ENCODE peak calls at places on chromosomes 2 and 18, in nine cellular contexts. D is upper lobe of right lung, R is A549, M is cardiac muscle cell, F is HL-60, Z is pancreas, W is fibroblast of lung, U is right lobe of liver, J is right atrium auricular region. C is an unnamed sample.
A peak's percentile ranks its signal among the peaks of the same experiment; 100 is the strongest.

GRCh38 chr2:109446531-109447131 is 167.1 kb downstream of the SEPTIN10 start:
- DNase-seq in Z (no peak), D (no peak), W (no peak), M (no peak), J (no peak), R (no peak), F (no peak), U (no peak), C (no peak)

GRCh38 chr2:64204716-64205115 is 60.5 kb upstream of the PELI1 start:
- DNase-seq in F (no peak), W (no peak), D (no peak), J (no peak), R (no peak), Z (no peak), U (no peak), M (no peak), C (no peak)

GRCh38 chr2:237692601-237693079 is 65.3 kb downstream of the LRRFIP1 start:
- DNase-seq in F (no peak), D (peak; percentile 77), Z (peak; percentile 46), W (peak; percentile 33), U (no peak), R (peak; percentile 39), J (no peak), M (peak; percentile 49), C (peak; percentile 83)

GRCh38 chr18:21129586-21130216 is 18.1 kb upstream of the ROCK1 start:
- DNase-seq in J (no peak), D (no peak), R (no peak), W (peak; percentile 84), Z (no peak), F (no peak), U (no peak), M (peak; percentile 24), C (no peak)

GRCh38 chr18:49510393-49511115 is 23.5 kb upstream of the C18orf32 start:
- DNase-seq in M (peak; percentile 52), Z (peak; percentile 33), F (peak; percentile 23), U (peak; percentile 59), J (no peak), D (no peak), R (peak; percentile 54), W (peak; percentile 33), C (no peak)

GRCh38 chr2:54999182-54999581 is 51.1 kb downstream of the RTN4 start:
- DNase-seq in J (no peak), D (no peak), U (no peak), F (no peak), M (peak; percentile 74), Z (no peak), W (peak; percentile 85), R (no peak), C (no peak)

GRCh38 chr2:179264238-179265081 is at the start of gene SESTD1:
- DNase-seq in Z (peak; percentile 72), F (no peak), W (peak; percentile 43), U (peak; percentile 81), D (peak; percentile 90), J (no peak), R (peak; percentile 53), M (peak; percentile 82), C (peak; percentile 88)

GRCh38 chr18:75157359-75157758 is 51.6 kb downstream of the PTGR3 start:
- DNase-seq in Z (no peak), W (no peak), U (no peak), D (no peak), J (no peak), R (no peak), M (no peak), F (no peak), C (no peak)

GRCh38 chr2:54957321-54957999 is 92.8 kb downstream of the RTN4 start:
- DNase-seq in M (no peak), W (no peak), J (no peak), Z (no peak), R (no peak), F (no peak), D (no peak), U (no peak), C (no peak)

GRCh38 chr2:217757108-217757463 is 245.7 kb downstream of the TNS1 start:
- DNase-seq in Z (no peak), D (no peak), M (no peak), F (no peak), J (no peak), W (no peak), U (no peak), R (no peak), C (no peak)
- H3K27ac ChIP-seq in Z (no peak overlapping the region), D (no peak overlapping the region), M (no peak overlapping the region), F (no peak overlapping the region), J (no peak overlapping the region), W (no peak overlapping the region), U (no peak overlapping the region), R (no peak overlapping the region), C (no peak overlapping the region)

DNA sequence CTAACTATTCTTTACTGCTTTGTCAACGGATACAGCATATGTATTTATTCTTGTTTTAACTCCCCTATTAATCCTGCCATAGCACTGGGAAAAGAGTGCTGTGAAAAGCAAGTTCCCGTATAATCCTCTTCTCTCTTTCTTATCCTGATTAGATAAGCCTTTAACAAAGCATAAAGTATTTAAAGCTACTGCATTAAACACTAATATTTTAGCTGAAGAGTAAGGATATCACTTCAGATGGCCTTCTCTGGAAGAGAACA is 191.3 kb upstream of the CHAC2 start:
- DNase-seq in M (no peak), F (no peak), U (no peak), J (no peak), D (no peak), Z (no peak), W (no peak), R (no peak), C (no peak)
- H3K27ac ChIP-seq in M (no peak overlapping the region), F (no peak overlapping the region), U (no peak overlapping the region), J (no peak overlapping the region), D (no peak overlapping the region), Z (no peak overlapping the region), W (no peak overlapping the region), R (no peak overlapping the region), C (no peak overlapping the region)

GRCh38 chr2:160630801-160631590 is 137.4 kb upstream of the RBMS1 start:
- DNase-seq in U (no peak), R (no peak), D (no peak), Z (no peak), F (no peak), W (peak; percentile 37), J (no peak), M (peak; percentile 33), C (no peak)
- H3K27ac ChIP-seq in U (no peak overlapping the region), R (no peak overlapping the region), D (peak overlapping the region; percentile 39), Z (no peak overlapping the region), F (no peak overlapping the region), W (no peak overlapping the region), J (peak overlapping the region; percentile 7), M (peak overlapping the region; percentile 78), C (no peak overlapping the region)

GRCh38 chr2:168466834-168467565 is 10.9 kb downstream of the CERS6 start:
- DNase-seq in U (no peak), R (no peak), J (no peak), M (no peak), W (no peak), D (no peak), Z (no peak), F (no peak), C (no peak)
- H3K27ac ChIP-seq in U (peak overlapping the region; percentile 21), R (no peak overlapping the region), J (no peak overlapping the region), M (peak overlapping the region; percentile 70), W (no peak overlapping the region), D (no peak overlapping the region), Z (no peak overlapping the region), F (peak overlapping the region; percentile 33), C (no peak overlapping the region)

DNA sequence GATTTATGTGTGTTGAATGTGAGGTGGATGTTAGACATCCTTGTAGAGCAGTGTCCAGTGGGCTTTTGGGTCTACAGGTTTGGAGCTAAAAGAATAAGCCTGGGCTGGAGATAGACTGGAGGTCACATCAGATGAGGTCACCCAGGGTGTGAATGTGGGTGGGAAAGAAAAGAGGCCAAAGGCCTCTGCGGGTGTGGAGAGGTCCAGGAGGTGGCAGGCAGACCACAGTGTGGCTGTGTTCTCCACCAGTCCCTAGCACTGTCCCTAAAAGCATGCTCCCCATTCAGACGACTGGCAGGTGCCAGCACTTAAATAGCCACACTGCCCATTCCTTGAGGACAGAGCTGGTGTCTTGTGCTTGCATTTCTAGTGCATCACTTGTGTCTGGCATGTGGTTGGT is 4.1 kb downstream of the ATG4B start:
- DNase-seq in R (no peak), J (no peak), F (no peak), W (no peak), M (no peak), U (no peak), Z (no peak), D (no peak), C (peak; percentile 26)
- H3K27ac ChIP-seq in R (no peak overlapping the region), J (no peak overlapping the region), F (no peak overlapping the region), W (no peak overlapping the region), M (no peak overlapping the region), U (no peak overlapping the region), Z (no peak overlapping the region), D (no peak overlapping the region), C (no peak overlapping the region)

GRCh38 chr2:156397229-156397628 is 39.0 kb upstream of the GPD2 start:
- DNase-seq in D (no peak), W (no peak), R (no peak), J (no peak), U (no peak), M (no peak), Z (no peak), F (no peak), C (no peak)

GRCh38 chr2:156399224-156399949 is 36.8 kb upstream of the GPD2 start:
- DNase-seq in F (no peak), M (no peak), W (no peak), J (no peak), Z (peak; percentile 34), D (peak; percentile 65), U (peak; percentile 75), R (no peak), C (no peak)

GRCh38 chr2:156396126-156396525 is 40.1 kb upstream of the GPD2 start:
- DNase-seq in F (no peak), U (no peak), R (no peak), W (no peak), Z (no peak), M (no peak), D (no peak), J (no peak), C (no peak)

GRCh38 chr2:156399950-156400703 is 36.1 kb upstream of the GPD2 start:
- DNase-seq in U (peak; percentile 92), J (peak; percentile 81), M (peak; percentile 81), R (peak; percentile 92), F (no peak), D (peak; percentile 91), Z (peak; percentile 81), W (peak; percentile 70), C (peak; percentile 94)

GRCh38 chr2:156398176-156398575 is 38.0 kb upstream of the GPD2 start:
- DNase-seq in F (no peak), D (no peak), J (no peak), M (no peak), U (no peak), Z (no peak), W (no peak), R (no peak), C (no peak)
- H3K27ac ChIP-seq in F (no peak overlapping the region), D (no peak overlapping the region), J (no peak overlapping the region), M (no peak overlapping the region), U (no peak overlapping the region), Z (no peak overlapping the region), W (no peak overlapping the region), R (no peak overlapping the region), C (no peak overlapping the region)

C was measured in kidney.